ENCODE peak calls at places on chromosome 20, in eight cellular contexts. P, M, Q, J, T, C, Y and U are unnamed samples.

GRCh38 chr20:57570145-57570850 is 9.4 kb downstream of the PCK1 start:
- DNase-seq in C (no peak), T (no peak), Y (no peak), P (no peak), M (no peak), Q (no peak), J (no peak), U (no peak)

GRCh38 chr20:24694727-24695528 is 225.5 kb downstream of the SYNDIG1 start:
- DNase-seq in Q (no peak), C (peak), T (no peak), J (peak), M (no peak), Y (peak), P (no peak), U (no peak)

GRCh38 chr20:53328956-53329355 is 264.7 kb downstream of the ZNF217 start:
- DNase-seq in C (no peak), T (no peak), J (no peak), Q (no peak), M (no peak), P (no peak), Y (no peak), U (no peak)

GRCh38 chr20:50251992-50252491 is 61.4 kb downstream of the CEBPB start:
- DNase-seq in T (no peak), C (no peak), Y (no peak), M (peak), Q (peak), J (no peak), P (no peak), U (no peak)

GRCh38 chr20:45842169-45842812 is 8.7 kb downstream of the SNX21 start:
- DNase-seq in Y (no peak), M (no peak), T (peak), P (no peak), C (no peak), J (no peak), Q (no peak), U (no peak)

GRCh38 chr20:1734269-1734858 is 76.8 kb upstream of the SIRPG start:
- DNase-seq in J (no peak), C (no peak), Q (no peak), T (no peak), Y (no peak), P (peak), M (no peak), U (no peak)

GRCh38 chr20:48019940-48020339 is 234.7 kb upstream of the SULF2 start:
- DNase-seq in M (peak), C (no peak), Q (no peak), J (no peak), P (no peak), T (no peak), Y (no peak), U (no peak)

GRCh38 chr20:54132612-54133433 is 41.0 kb downstream of the CYP24A1 start:
- DNase-seq in Y (no peak), J (no peak), T (peak), Q (peak), M (no peak), C (peak), P (peak), U (no peak)

GRCh38 chr20:750801-751200 is 17.5 kb downstream of the SLC52A3 start:
- DNase-seq in T (no peak), P (peak), C (no peak), J (no peak), Y (no peak), Q (no peak), M (no peak), U (no peak)

GRCh38 chr20:61414455-61414991 is 162.5 kb downstream of the CDH4 start:
- DNase-seq in M (no peak), T (no peak), J (no peak), P (no peak), Q (no peak), Y (no peak), C (no peak), U (no peak)

GRCh38 chr20:17919149-17919548 is 49.4 kb downstream of the SNX5 start:
- DNase-seq in J (no peak), Y (no peak), T (no peak), P (no peak), C (no peak), Q (no peak), M (no peak), U (no peak)

GRCh38 chr20:51431321-51431720 is 111.2 kb downstream of the NFATC2 start:
- DNase-seq in J (no peak), Q (no peak), M (no peak), T (no peak), P (no peak), Y (no peak), C (no peak), U (no peak)

GRCh38 chr20:49405062-49405683 is 77.3 kb downstream of the KCNB1 start:
- DNase-seq in T (no peak), M (no peak), J (no peak), Y (no peak), P (no peak), Q (no peak), C (no peak), U (no peak)

GRCh38 chr20:32678948-32679347 is 5.2 kb upstream of the C20orf203 start:
- DNase-seq in M (peak), C (peak), T (peak), Q (no peak), Y (no peak), P (no peak), J (no peak), U (no peak)

GRCh38 chr20:49485563-49485962 is 3.1 kb upstream of the KCNB1 start:
- DNase-seq in J (no peak), M (no peak), C (no peak), Y (no peak), T (no peak), Q (no peak), P (no peak), U (no peak)

GRCh38 chr20:52683761-52684160 is 288.4 kb upstream of the TSHZ2 start:
- DNase-seq in T (no peak), P (no peak), J (no peak), Y (no peak), C (no peak), M (no peak), Q (no peak), U (no peak)

GRCh38 chr20:11995750-11996567 is 78.3 kb downstream of the BTBD3 start:
- DNase-seq in P (no peak), J (no peak), Q (no peak), Y (no peak), M (no peak), C (no peak), T (no peak), U (no peak)

GRCh38 chr20:19710336-19710721 is 47.7 kb upstream of the RIN2 start:
- DNase-seq in T (no peak), C (no peak), P (peak), J (no peak), M (no peak), Q (no peak), Y (no peak), U (no peak)

GRCh38 chr20:5827098-5827853 is 77.1 kb downstream of the SHLD1 start:
- DNase-seq in M (peak), J (no peak), P (no peak), Y (no peak), T (no peak), Q (no peak), C (no peak), U (peak)

GRCh38 chr20:25336561-25337422 is 53.8 kb downstream of the ABHD12 start:
- DNase-seq in J (no peak), C (peak), Y (no peak), T (peak), M (no peak), Q (no peak), P (peak), U (no peak)

GRCh38 chr20:39885975-39886649 is 802.9 kb downstream of the MAFB start:
- DNase-seq in J (peak), M (peak), C (no peak), T (peak), Q (peak), P (peak), Y (peak), U (peak)

GRCh38 chr20:1209447-1210387 is 6.5 kb downstream of the C20orf202 start:
- DNase-seq in M (no peak), P (peak), T (no peak), C (no peak), Y (no peak), J (no peak), Q (no peak), U (no peak)

GRCh38 chr20:17399303-17399985 is 131.7 kb downstream of the BFSP1 start:
- DNase-seq in T (no peak), C (no peak), J (no peak), Q (no peak), P (no peak), Y (no peak), M (no peak), U (no peak)

GRCh38 chr20:45911486-45912343 is at the start of gene PLTP:
- DNase-seq in C (peak), Y (peak), Q (no peak), P (no peak), M (peak), T (peak), J (peak), U (peak)

GRCh38 chr20:61959301-61959700 is 106.4 kb downstream of the TAF4 start:
- DNase-seq in P (peak), C (no peak), T (no peak), M (no peak), Y (no peak), J (peak), Q (no peak), U (no peak)

GRCh38 chr20:25632940-25633790 is 9.4 kb upstream of the NANP start:
- DNase-seq in Q (no peak), P (no peak), J (no peak), M (no peak), Y (no peak), C (no peak), T (no peak), U (no peak)

GRCh38 chr20:35120012-35120701 is 27.0 kb downstream of the EDEM2 start:
- DNase-seq in T (no peak), P (no peak), Q (peak), M (no peak), Y (no peak), J (no peak), C (no peak), U (no peak)

GRCh38 chr20:50221501-50222323 is 31.1 kb downstream of the CEBPB start:
- DNase-seq in C (no peak), T (no peak), J (no peak), M (no peak), Y (no peak), P (no peak), Q (no peak), U (no peak)

GRCh38 chr20:62889411-62889810 is 27.8 kb upstream of the TCFL5 start:
- DNase-seq in J (no peak), M (no peak), T (no peak), Q (no peak), C (no peak), Y (no peak), P (no peak), U (no peak)

GRCh38 chr20:51541189-51542032 is 1.1 kb downstream of the NFATC2 start:
- DNase-seq in M (peak), C (peak), Q (no peak), J (peak), Y (peak), P (no peak), T (peak), U (peak)

GRCh38 chr20:12316794-12317193 is 399.1 kb downstream of the BTBD3 start:
- DNase-seq in C (no peak), Q (no peak), M (no peak), Y (no peak), J (no peak), T (no peak), P (no peak), U (no peak)

GRCh38 chr20:33299111-33299603 is 16.1 kb downstream of the BPIFB1 start:
- DNase-seq in J (peak), M (peak), P (peak), C (peak), Y (peak), Q (peak), T (peak), U (peak)

GRCh38 chr20:19903168-19903676 is 113.9 kb upstream of the NAA20 start:
- DNase-seq in M (peak), C (no peak), J (no peak), Q (no peak), P (peak), T (peak), Y (peak), U (no peak)

GRCh38 chr20:10922941-10923340 is 249.1 kb upstream of the JAG1 start:
- DNase-seq in Y (no peak), J (no peak), C (no peak), T (no peak), P (peak), Q (peak), M (no peak), U (no peak)

GRCh38 chr20:16001286-16001685 is 572.0 kb downstream of the KIF16B start:
- DNase-seq in J (no peak), C (no peak), Y (no peak), M (no peak), P (no peak), Q (no peak), T (no peak), U (no peak)

GRCh38 chr20:63702036-63702665 is 5.6 kb downstream of the ARFRP1 start:
- DNase-seq in M (no peak), J (no peak), Q (no peak), P (no peak), T (no peak), Y (no peak), C (no peak), U (no peak)

GRCh38 chr20:45810191-45810590 is 2.3 kb upstream of the UBE2C start:
- DNase-seq in P (no peak), M (no peak), Q (no peak), J (no peak), Y (no peak), T (no peak), C (no peak), U (no peak)

GRCh38 chr20:31684153-31685003 is 38.3 kb downstream of the BCL2L1 start:
- DNase-seq in T (no peak), P (no peak), C (no peak), J (no peak), M (no peak), Q (no peak), Y (no peak), U (no peak)

GRCh38 chr20:4813839-4814695 is 92.4 kb downstream of the PRND start:
- DNase-seq in Q (no peak), M (no peak), P (no peak), Y (no peak), C (no peak), J (no peak), T (no peak), U (no peak)

GRCh38 chr20:4812641-4813075 is 90.9 kb downstream of the PRND start:
- DNase-seq in T (no peak), P (no peak), C (no peak), J (no peak), Q (no peak), Y (no peak), M (no peak), U (no peak)

GRCh38 chr20:4813076-4813838 is 91.5 kb downstream of the PRND start:
- DNase-seq in Q (no peak), P (no peak), J (no peak), T (no peak), M (peak), Y (no peak), C (no peak), U (no peak)

GRCh38 chr20:4815618-4816017 is 93.9 kb downstream of the PRND start:
- DNase-seq in P (no peak), C (no peak), T (no peak), J (no peak), Y (no peak), Q (no peak), M (no peak), U (no peak)

GRCh38 chr20:4814696-4815252 is 93.1 kb downstream of the PRND start:
- DNase-seq in Y (peak), Q (no peak), J (peak), P (no peak), T (no peak), M (peak), C (no peak), U (no peak)
- H3K27ac ChIP-seq in Y (peak), Q (no peak), J (peak), P (peak), T (peak), M (peak), C (peak), U (peak)

GRCh38 chr20:22619806-22620205 is 35.4 kb upstream of the FOXA2 start:
- DNase-seq in J (no peak), T (no peak), Y (no peak), M (no peak), Q (no peak), C (no peak), P (no peak), U (no peak)

GRCh38 chr20:22616551-22616950 is 32.2 kb upstream of the FOXA2 start:
- DNase-seq in T (no peak), Y (no peak), Q (no peak), C (no peak), J (no peak), P (no peak), M (no peak), U (no peak)

GRCh38 chr20:22615425-22615824 is 31.1 kb upstream of the FOXA2 start:
- DNase-seq in J (no peak), Y (no peak), Q (no peak), T (no peak), M (no peak), C (no peak), P (no peak), U (no peak)

GRCh38 chr20:22619272-22619671 is 34.9 kb upstream of the FOXA2 start:
- DNase-seq in M (no peak), P (peak), C (no peak), Q (no peak), Y (no peak), T (no peak), J (no peak), U (no peak)

DNA sequence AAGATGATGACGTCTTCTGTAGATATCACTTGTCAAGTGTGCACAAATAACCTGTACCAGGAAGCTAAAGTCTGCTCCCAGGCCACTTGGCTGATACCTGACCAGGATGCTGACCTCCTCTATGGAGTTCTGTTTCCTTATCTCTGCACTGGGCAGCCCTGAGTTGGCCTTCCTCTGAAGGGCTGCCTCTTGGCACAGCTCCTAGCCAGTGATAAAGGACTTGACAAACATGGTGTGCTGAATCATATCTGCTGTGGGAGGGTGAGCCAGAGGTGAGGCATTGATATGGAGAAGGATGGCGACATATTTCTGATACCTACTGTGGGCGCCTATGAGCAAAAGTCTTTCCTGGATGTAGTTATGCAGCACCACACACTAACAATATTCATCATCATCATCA is 32.8 kb upstream of the FOXA2 start:
- DNase-seq in C (no peak), Y (peak), Q (no peak), T (no peak), P (peak), M (no peak), J (peak), U (peak)
- TF ChIP-seq CTCF in C (no peak), Y (no peak), Q (no peak), T (no peak), P (no peak), M (no peak), J (no peak), U (no peak)

GRCh38 chr20:44644384-44645131 is 6.9 kb downstream of the ADA start:
- DNase-seq in T (no peak), M (no peak), Q (no peak), J (no peak), Y (no peak), P (peak), C (no peak), U (no peak)

GRCh38 chr20:44646023-44646640 is 5.4 kb downstream of the ADA start:
- DNase-seq in P (no peak), M (no peak), T (no peak), C (no peak), Y (no peak), J (no peak), Q (peak), U (no peak)

GRCh38 chr20:44643154-44643519 is 8.4 kb downstream of the ADA start:
- DNase-seq in Q (no peak), P (no peak), T (no peak), M (no peak), C (no peak), Y (no peak), J (no peak), U (no peak)

GRCh38 chr20:44642203-44643153 is 9.0 kb downstream of the ADA start:
- DNase-seq in P (peak), C (peak), J (peak), Q (peak), Y (peak), M (peak), T (peak), U (peak)

DNA sequence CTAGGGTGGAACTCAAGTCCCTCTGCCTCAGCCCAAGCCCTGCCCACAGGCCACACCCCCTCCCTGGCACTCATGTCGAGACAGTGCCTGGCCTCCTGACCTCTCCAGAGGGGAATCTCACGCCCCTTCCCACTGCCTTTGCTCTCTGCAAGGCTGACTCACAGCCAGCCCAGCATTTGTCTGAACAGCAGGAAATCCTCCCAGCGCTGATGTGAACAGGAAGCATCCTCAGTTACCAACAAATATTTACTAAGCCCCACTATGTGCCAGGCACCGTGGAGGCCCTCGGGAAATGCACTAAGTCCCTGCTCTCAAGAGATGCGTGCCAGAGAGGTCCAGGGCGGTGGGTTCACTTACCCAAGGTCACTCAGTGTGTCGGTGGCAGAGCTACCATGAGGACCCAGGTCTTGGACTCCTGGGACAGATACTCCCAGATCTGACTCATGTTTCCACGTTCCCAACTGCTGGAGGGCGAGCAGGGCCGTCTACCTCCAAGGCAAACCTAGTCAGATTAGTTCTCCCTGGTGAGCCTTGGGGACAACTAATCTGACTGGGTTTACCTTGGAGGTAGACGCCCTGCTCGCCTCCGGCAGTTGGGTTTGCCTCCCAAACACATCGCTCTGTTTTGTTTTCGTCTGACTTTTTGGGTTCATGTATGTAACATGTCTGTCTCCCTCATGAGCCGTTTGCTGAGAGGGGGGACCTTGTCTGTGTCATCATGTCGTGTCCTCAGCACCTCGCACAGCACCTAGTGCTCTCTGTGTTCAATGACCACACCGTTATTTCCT is 7.7 kb downstream of the ADA start:
- DNase-seq in Y (peak), T (no peak), M (peak), P (peak), J (peak), Q (no peak), C (no peak), U (peak)
- H3K27ac ChIP-seq in Y (peak), T (no peak), M (peak), P (peak), J (peak), Q (peak), C (peak), U (peak)

DNA sequence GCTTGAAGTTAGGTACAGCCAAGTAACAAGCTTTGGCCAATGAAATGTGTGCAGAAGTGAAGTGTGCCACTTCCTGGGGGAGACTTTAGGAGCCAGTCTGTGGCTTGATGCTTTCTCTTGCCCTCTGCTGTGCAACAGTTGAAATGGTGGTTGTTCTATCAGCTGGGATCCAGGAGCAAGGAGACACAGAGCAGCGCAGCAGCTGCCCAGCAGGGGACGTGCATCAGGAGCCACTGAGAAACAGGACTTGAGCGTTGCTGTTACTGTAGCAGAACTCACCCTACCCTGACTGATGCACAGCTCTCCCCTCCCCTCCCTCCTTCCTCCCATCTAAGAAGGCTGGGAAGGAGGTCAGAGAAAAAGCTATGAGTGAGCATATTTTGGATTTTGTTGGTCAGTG is 18.9 kb upstream of the CCN5 start:
- DNase-seq in T (no peak), Y (no peak), P (peak), J (no peak), Q (no peak), M (no peak), C (no peak), U (no peak)
- TF ChIP-seq CTCF in T (no peak), Y (no peak), P (no peak), J (no peak), Q (no peak), M (no peak), C (no peak), U (no peak)